ENCODE peak calls at places on chromosome 19, in seven cellular contexts. One of them, this sample, is unnamed.

GRCh38 chr19:36100476-36100875 is 10.5 kb upstream of the OVOL3 start:
- DNase-seq in right atrium auricular region: no peak
- DNase-seq in GM13976: no peak
- DNase-seq in ovary: no peak
- DNase-seq in progenitor cell of endocrine pancreas: no peak
- DNase-seq in body of pancreas: no peak
- DNase-seq in fibroblast of pulmonary artery: no peak
- DNase-seq in this sample: no peak

GRCh38 chr19:48354332-48354992 is 9.3 kb downstream of the TMEM143 start:
- DNase-seq in right atrium auricular region: no peak
- DNase-seq in GM13976: no peak
- DNase-seq in ovary: no peak
- DNase-seq in progenitor cell of endocrine pancreas: no peak
- DNase-seq in body of pancreas: no peak
- DNase-seq in fibroblast of pulmonary artery: no peak
- DNase-seq in this sample: no peak

GRCh38 chr19:47580397-47580796 is 7.4 kb upstream of the ZNF541 start:
- DNase-seq in right atrium auricular region: no peak
- DNase-seq in GM13976: no peak
- DNase-seq in ovary: no peak
- DNase-seq in progenitor cell of endocrine pancreas: no peak
- DNase-seq in body of pancreas: no peak
- DNase-seq in fibroblast of pulmonary artery: no peak
- DNase-seq in this sample: no peak

GRCh38 chr19:41510484-41510883 is 65.5 kb upstream of the CEACAM21 start:
- DNase-seq in right atrium auricular region: no peak
- DNase-seq in GM13976: no peak
- DNase-seq in ovary: no peak
- DNase-seq in progenitor cell of endocrine pancreas: no peak
- DNase-seq in body of pancreas: no peak
- DNase-seq in fibroblast of pulmonary artery: no peak
- DNase-seq in this sample: no peak

GRCh38 chr19:49512970-49513745 is 697 bp downstream of the FCGRT start:
- DNase-seq in right atrium auricular region: no peak
- DNase-seq in GM13976: peak; percentile 52
- DNase-seq in ovary: peak; percentile 83
- DNase-seq in progenitor cell of endocrine pancreas: peak; percentile 49
- DNase-seq in body of pancreas: no peak
- DNase-seq in fibroblast of pulmonary artery: peak; percentile 34
- DNase-seq in this sample: no peak

GRCh38 chr19:49094505-49095482 is 9.5 kb downstream of the SNRNP70 start:
- DNase-seq in right atrium auricular region: peak; percentile 62
- DNase-seq in GM13976: no peak
- DNase-seq in ovary: no peak
- DNase-seq in progenitor cell of endocrine pancreas: no peak
- DNase-seq in body of pancreas: no peak
- DNase-seq in fibroblast of pulmonary artery: no peak
- DNase-seq in this sample: no peak

GRCh38 chr19:5193192-5193591 is 147.4 kb downstream of the PTPRS start:
- DNase-seq in right atrium auricular region: no peak
- DNase-seq in GM13976: no peak
- DNase-seq in ovary: no peak
- DNase-seq in progenitor cell of endocrine pancreas: no peak
- DNase-seq in body of pancreas: no peak
- DNase-seq in fibroblast of pulmonary artery: no peak
- DNase-seq in this sample: no peak

GRCh38 chr19:2648528-2648937 is 54.0 kb downstream of the GNG7 start:
- DNase-seq in right atrium auricular region: no peak
- DNase-seq in GM13976: peak; percentile 86
- DNase-seq in ovary: peak; percentile 84
- DNase-seq in progenitor cell of endocrine pancreas: peak; percentile 56
- DNase-seq in body of pancreas: peak; percentile 86
- DNase-seq in fibroblast of pulmonary artery: peak; percentile 85
- DNase-seq in this sample: no peak

GRCh38 chr19:53881482-53882390 is at the start of gene PRKCG:
- DNase-seq in right atrium auricular region: no peak
- DNase-seq in GM13976: peak; percentile 66
- DNase-seq in ovary: peak; percentile 53
- DNase-seq in progenitor cell of endocrine pancreas: peak; percentile 68
- DNase-seq in body of pancreas: peak; percentile 51
- DNase-seq in fibroblast of pulmonary artery: no peak
- DNase-seq in this sample: no peak

GRCh38 chr19:29677001-29677781 is 11.9 kb downstream of the PLEKHF1 start:
- DNase-seq in right atrium auricular region: no peak
- DNase-seq in GM13976: no peak
- DNase-seq in ovary: no peak
- DNase-seq in progenitor cell of endocrine pancreas: no peak
- DNase-seq in body of pancreas: no peak
- DNase-seq in fibroblast of pulmonary artery: no peak
- DNase-seq in this sample: no peak

GRCh38 chr19:17909017-17909732 is 23.6 kb upstream of the CCDC124 start:
- DNase-seq in right atrium auricular region: no peak
- DNase-seq in GM13976: no peak
- DNase-seq in ovary: no peak
- DNase-seq in progenitor cell of endocrine pancreas: no peak
- DNase-seq in body of pancreas: peak; percentile 55
- DNase-seq in fibroblast of pulmonary artery: no peak
- DNase-seq in this sample: no peak

GRCh38 chr19:22622901-22623840 is 11.0 kb upstream of the ZNF492 start:
- DNase-seq in right atrium auricular region: peak; percentile 59
- DNase-seq in GM13976: peak; percentile 5
- DNase-seq in ovary: peak; percentile 80
- DNase-seq in progenitor cell of endocrine pancreas: no peak
- DNase-seq in body of pancreas: no peak
- DNase-seq in fibroblast of pulmonary artery: no peak
- DNase-seq in this sample: no peak

GRCh38 chr19:53828531-53828930 is 4.4 kb upstream of the NLRP12 start:
- DNase-seq in right atrium auricular region: no peak
- DNase-seq in GM13976: no peak
- DNase-seq in ovary: no peak
- DNase-seq in progenitor cell of endocrine pancreas: no peak
- DNase-seq in body of pancreas: no peak
- DNase-seq in fibroblast of pulmonary artery: no peak
- DNase-seq in this sample: no peak

GRCh38 chr19:40144947-40145748 is 46.1 kb upstream of the MAP3K10 start:
- DNase-seq in right atrium auricular region: no peak
- DNase-seq in GM13976: no peak
- DNase-seq in ovary: no peak
- DNase-seq in progenitor cell of endocrine pancreas: no peak
- DNase-seq in body of pancreas: no peak
- DNase-seq in fibroblast of pulmonary artery: no peak
- DNase-seq in this sample: no peak

GRCh38 chr19:34136127-34136526 is 36.2 kb upstream of the LSM14A start:
- DNase-seq in right atrium auricular region: no peak
- DNase-seq in GM13976: no peak
- DNase-seq in ovary: no peak
- DNase-seq in progenitor cell of endocrine pancreas: no peak
- DNase-seq in body of pancreas: no peak
- DNase-seq in fibroblast of pulmonary artery: no peak
- DNase-seq in this sample: no peak

GRCh38 chr19:3224346-3225325 is at the start of gene CELF5:
- DNase-seq in right atrium auricular region: no peak
- DNase-seq in GM13976: peak; percentile 90
- DNase-seq in ovary: peak; percentile 77
- DNase-seq in progenitor cell of endocrine pancreas: peak; percentile 52
- DNase-seq in body of pancreas: peak; percentile 45
- DNase-seq in fibroblast of pulmonary artery: peak; percentile 11
- DNase-seq in this sample: no peak

GRCh38 chr19:3058009-3058820 is 4.1 kb downstream of the TLE5 start:
- DNase-seq in right atrium auricular region: no peak
- DNase-seq in GM13976: no peak
- DNase-seq in ovary: no peak
- DNase-seq in progenitor cell of endocrine pancreas: no peak
- DNase-seq in body of pancreas: no peak
- DNase-seq in fibroblast of pulmonary artery: no peak
- DNase-seq in this sample: no peak

GRCh38 chr19:35345671-35346111 is 2.0 kb upstream of the FFAR1 start:
- DNase-seq in right atrium auricular region: no peak
- DNase-seq in GM13976: peak; percentile 58
- DNase-seq in ovary: peak; percentile 20
- DNase-seq in progenitor cell of endocrine pancreas: no peak
- DNase-seq in body of pancreas: peak; percentile 1
- DNase-seq in fibroblast of pulmonary artery: no peak
- DNase-seq in this sample: peak; percentile 13

GRCh38 chr19:35240322-35240721 is 8.5 kb upstream of the LSR start:
- DNase-seq in right atrium auricular region: peak; percentile 9
- DNase-seq in GM13976: no peak
- DNase-seq in ovary: no peak
- DNase-seq in progenitor cell of endocrine pancreas: no peak
- DNase-seq in body of pancreas: no peak
- DNase-seq in fibroblast of pulmonary artery: no peak
- DNase-seq in this sample: no peak

GRCh38 chr19:3351702-3352447 is 14.5 kb upstream of the NFIC start:
- DNase-seq in right atrium auricular region: no peak
- DNase-seq in GM13976: no peak
- DNase-seq in ovary: no peak
- DNase-seq in progenitor cell of endocrine pancreas: no peak
- DNase-seq in body of pancreas: no peak
- DNase-seq in fibroblast of pulmonary artery: no peak
- DNase-seq in this sample: no peak

GRCh38 chr19:8204961-8205360 is 4.2 kb upstream of the CERS4 start:
- DNase-seq in right atrium auricular region: no peak
- DNase-seq in GM13976: no peak
- DNase-seq in ovary: no peak
- DNase-seq in progenitor cell of endocrine pancreas: no peak
- DNase-seq in body of pancreas: peak; percentile 90
- DNase-seq in fibroblast of pulmonary artery: no peak
- DNase-seq in this sample: no peak

GRCh38 chr19:7865262-7865911 is 8.8 kb downstream of the PRR36 start:
- DNase-seq in right atrium auricular region: no peak
- DNase-seq in GM13976: no peak
- DNase-seq in ovary: no peak
- DNase-seq in progenitor cell of endocrine pancreas: no peak
- DNase-seq in body of pancreas: no peak
- DNase-seq in fibroblast of pulmonary artery: no peak
- DNase-seq in this sample: no peak

GRCh38 chr19:29811125-29812079 is at the start of gene CCNE1:
- DNase-seq in right atrium auricular region: peak; percentile 81
- DNase-seq in GM13976: peak; percentile 98
- DNase-seq in ovary: peak; percentile 96
- DNase-seq in progenitor cell of endocrine pancreas: peak; percentile 91
- DNase-seq in body of pancreas: peak; percentile 96
- DNase-seq in fibroblast of pulmonary artery: peak; percentile 84
- DNase-seq in this sample: peak; percentile 76

DNA sequence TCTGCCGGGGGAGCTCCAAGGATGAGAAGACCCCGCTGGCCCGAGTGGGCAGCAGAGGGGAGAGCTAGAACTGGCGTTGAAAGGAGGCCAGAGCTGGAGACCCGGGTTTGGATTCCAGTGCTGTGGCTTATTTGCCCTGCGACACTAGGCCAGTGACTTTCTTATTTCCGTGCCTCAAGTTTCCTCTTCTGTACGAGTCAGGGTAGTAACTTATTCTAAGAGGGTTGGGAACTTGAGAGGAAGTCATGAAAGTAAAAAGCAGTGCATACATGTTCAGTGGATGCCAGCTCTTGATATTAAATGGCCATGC is 670 bp downstream of the FAM32A start:
- DNase-seq in right atrium auricular region: no peak
- DNase-seq in GM13976: peak; percentile 62
- DNase-seq in ovary: no peak
- DNase-seq in progenitor cell of endocrine pancreas: no peak
- DNase-seq in body of pancreas: no peak
- DNase-seq in fibroblast of pulmonary artery: no peak
- DNase-seq in this sample: no peak
- TF ChIP-seq CTCF in right atrium auricular region: peak; percentile 37
- TF ChIP-seq CTCF in GM13976: peak; percentile 61
- TF ChIP-seq CTCF in ovary: no peak
- TF ChIP-seq CTCF in progenitor cell of endocrine pancreas: peak; percentile 53
- TF ChIP-seq CTCF in body of pancreas: no peak
- TF ChIP-seq CTCF in fibroblast of pulmonary artery: peak; percentile 36
- TF ChIP-seq CTCF in this sample: no peak

DNA sequence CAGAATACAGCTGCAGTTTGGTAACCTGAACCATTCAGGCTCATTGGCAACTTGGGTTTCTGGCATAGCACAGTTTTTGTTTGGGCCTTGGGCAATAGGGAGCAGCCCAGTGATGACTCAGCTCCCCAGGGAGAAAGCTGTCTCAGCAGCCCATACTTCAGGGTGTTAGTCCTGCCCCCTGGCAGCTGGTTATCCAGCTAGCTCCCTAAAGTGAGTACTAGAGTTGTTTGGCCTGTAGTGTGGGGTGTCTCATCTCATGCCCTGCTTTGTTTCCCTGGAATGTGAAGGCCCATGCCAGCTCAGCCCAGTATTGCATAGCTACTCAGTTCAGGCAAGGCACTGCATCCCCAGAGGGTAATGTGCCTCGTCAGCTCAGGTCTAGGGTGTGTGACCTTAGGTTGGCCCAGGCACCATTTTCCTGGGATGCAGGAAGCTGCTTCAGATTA is 18.2 kb upstream of the ZNF543 start:
- DNase-seq in right atrium auricular region: no peak
- DNase-seq in GM13976: no peak
- DNase-seq in ovary: no peak
- DNase-seq in progenitor cell of endocrine pancreas: no peak
- DNase-seq in body of pancreas: no peak
- DNase-seq in fibroblast of pulmonary artery: peak; percentile 97
- DNase-seq in this sample: no peak
- TF ChIP-seq CTCF in right atrium auricular region: no peak
- TF ChIP-seq CTCF in GM13976: no peak
- TF ChIP-seq CTCF in ovary: no peak
- TF ChIP-seq CTCF in progenitor cell of endocrine pancreas: no peak
- TF ChIP-seq CTCF in body of pancreas: no peak
- TF ChIP-seq CTCF in fibroblast of pulmonary artery: peak; percentile 19
- TF ChIP-seq CTCF in this sample: no peak

GRCh38 chr19:55549500-55550320 is 4.4 kb upstream of the SBK3 start:
- DNase-seq in right atrium auricular region: no peak
- DNase-seq in GM13976: peak; percentile 52
- DNase-seq in ovary: no peak
- DNase-seq in progenitor cell of endocrine pancreas: no peak
- DNase-seq in body of pancreas: no peak
- DNase-seq in fibroblast of pulmonary artery: peak; percentile 83
- DNase-seq in this sample: no peak
- TF ChIP-seq CTCF in right atrium auricular region: no peak
- TF ChIP-seq CTCF in GM13976: no peak
- TF ChIP-seq CTCF in ovary: no peak
- TF ChIP-seq CTCF in progenitor cell of endocrine pancreas: no peak
- TF ChIP-seq CTCF in body of pancreas: no peak
- TF ChIP-seq CTCF in fibroblast of pulmonary artery: no peak
- TF ChIP-seq CTCF in this sample: no peak

DNA sequence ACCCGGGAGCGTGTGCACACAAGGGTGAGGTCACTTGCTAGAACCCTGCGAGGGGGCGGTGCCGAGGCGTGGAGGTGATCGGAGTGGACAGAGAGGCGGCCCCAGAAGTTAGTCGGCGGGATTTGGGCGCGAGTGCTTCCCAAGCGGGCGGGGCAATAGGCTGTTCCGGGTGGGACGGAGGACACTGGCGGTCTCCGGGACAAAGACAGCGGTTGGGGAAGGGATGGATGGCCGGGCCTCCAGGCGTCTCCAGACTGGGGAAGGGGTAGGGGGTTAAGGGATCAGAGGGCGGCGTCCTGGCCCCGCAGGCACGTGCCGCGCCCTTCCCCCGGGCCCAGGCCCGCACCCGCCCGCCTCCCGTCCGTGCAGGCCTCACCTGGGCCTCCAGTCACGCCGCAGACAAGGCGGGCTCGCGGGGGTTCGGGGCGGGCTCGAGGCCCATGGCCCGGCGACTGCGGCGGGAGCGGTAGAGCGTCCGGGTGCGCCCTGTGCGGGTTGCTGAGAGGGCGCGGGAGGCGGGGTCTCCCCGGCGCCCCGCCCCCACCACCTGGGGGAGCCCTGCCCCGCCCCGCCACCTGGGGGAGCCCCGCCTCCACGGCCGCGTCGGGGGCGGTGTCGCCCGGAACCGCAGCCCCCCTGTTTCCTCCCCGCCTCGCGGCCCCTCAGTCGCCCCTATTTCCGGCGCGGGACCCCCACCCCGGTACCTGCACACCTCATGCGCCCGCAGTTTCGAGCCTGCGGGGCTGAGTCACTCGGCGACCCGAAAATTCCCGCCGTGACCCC is at the start of gene LPAR2:
- DNase-seq in right atrium auricular region: no peak
- DNase-seq in GM13976: peak; percentile 97
- DNase-seq in ovary: peak; percentile 66
- DNase-seq in progenitor cell of endocrine pancreas: peak; percentile 71
- DNase-seq in body of pancreas: peak; percentile 76
- DNase-seq in fibroblast of pulmonary artery: no peak
- DNase-seq in this sample: no peak
- TF ChIP-seq CTCF in right atrium auricular region: no peak
- TF ChIP-seq CTCF in GM13976: no peak
- TF ChIP-seq CTCF in ovary: no peak
- TF ChIP-seq CTCF in progenitor cell of endocrine pancreas: peak; percentile 27
- TF ChIP-seq CTCF in body of pancreas: no peak
- TF ChIP-seq CTCF in fibroblast of pulmonary artery: no peak
- TF ChIP-seq CTCF in this sample: no peak